ENCODE peak calls at places on chromosomes 11 and 22, in nine cellular contexts. B is neural crest cell; G is brain microvascular endothelial cell; M is naive thymus-derived CD8-positive, alpha-beta T cell; H is activated T-helper 1 cell treated with Interleukin-2 at 50 U/mL for 16 hours; V is C1 segment of cervical spinal cord; C is fibroblast of pulmonary artery; X is heart left ventricle; O is activated CD4-positive, alpha-beta T cell treated with anti-CD3 and anti-CD28 coated beads, Interleukin-2, amount 50 U/mL, for 48 hours. Z is an unnamed sample.

GRCh38 chr22:40805239-40805638 is 13.9 kb downstream of the SLC25A17 start:
- DNase-seq in V (no peak), B (no peak), G (no peak), M (no peak), X (no peak), H (no peak), O (no peak), C (no peak), Z (no peak)

GRCh38 chr22:38963872-38964271 is 6.5 kb downstream of the APOBEC3A start:
- DNase-seq in M (no peak), X (no peak), H (no peak), G (no peak), C (no peak), O (no peak), B (no peak), V (no peak), Z (no peak)

GRCh38 chr11:16713594-16713993 is 24.9 kb upstream of the C11orf58 start:
- DNase-seq in H (no peak), B (no peak), G (no peak), C (no peak), M (no peak), X (no peak), O (no peak), V (no peak), Z (no peak)

GRCh38 chr11:111737877-111738205 is 28.3 kb downstream of the PPP2R1B start:
- DNase-seq in M (no peak), B (no peak), H (no peak), V (no peak), C (peak; percentile 74), O (no peak), X (no peak), G (no peak), Z (no peak)

GRCh38 chr11:9459573-9460321 is 1.1 kb upstream of the ZNF143 start:
- DNase-seq in B (peak; percentile 7), G (peak; percentile 52), O (peak; percentile 38), V (no peak), M (no peak), H (no peak), X (no peak), C (peak; percentile 69), Z (peak; percentile 28)

GRCh38 chr22:42635531-42635930 is 4.9 kb downstream of the ATP5MGL start:
- DNase-seq in B (no peak), X (no peak), V (no peak), G (peak; percentile 85), O (no peak), H (no peak), C (peak; percentile 77), M (no peak), Z (no peak)

GRCh38 chr11:121452609-121453150 is at the start of gene SORL1-AS1:
- DNase-seq in M (peak; percentile 81), V (no peak), C (no peak), B (no peak), H (peak; percentile 36), O (peak; percentile 49), X (no peak), G (no peak), Z (peak; percentile 68)

GRCh38 chr11:126307706-126308105 is 3.8 kb downstream of the DCPS start:
- DNase-seq in H (no peak), M (no peak), B (peak; percentile 59), X (no peak), V (no peak), C (peak; percentile 73), O (no peak), G (peak; percentile 40), Z (no peak)

GRCh38 chr11:113014731-113015455 is 53.7 kb downstream of the NCAM1 start:
- DNase-seq in V (peak; percentile 13), X (peak; percentile 78), G (no peak), B (no peak), M (no peak), C (peak; percentile 8), O (no peak), H (no peak), Z (no peak)

GRCh38 chr11:38345286-38345685 is 1747.2 kb upstream of the RAG2 start:
- DNase-seq in C (peak; percentile 1), H (no peak), B (no peak), V (no peak), X (no peak), O (no peak), G (peak; percentile 16), M (no peak), Z (no peak)

GRCh38 chr22:27918351-27919221 is 470 bp downstream of the PITPNB start:
- DNase-seq in B (no peak), C (peak; percentile 54), X (peak; percentile 79), O (peak; percentile 69), V (peak; percentile 22), G (peak; percentile 17), H (peak; percentile 20), M (peak; percentile 41), Z (peak; percentile 74)

GRCh38 chr22:49871482-49871881 is 17.8 kb downstream of the ZBED4 start:
- DNase-seq in V (no peak), G (no peak), M (no peak), X (no peak), C (no peak), H (no peak), O (no peak), B (no peak), Z (no peak)

GRCh38 chr11:2375964-2376551 is 1.1 kb upstream of the CD81 start:
- DNase-seq in G (no peak), O (no peak), V (no peak), H (no peak), X (peak; percentile 22), C (no peak), M (no peak), B (no peak), Z (no peak)

GRCh38 chr22:20153945-20154344 is 3.1 kb upstream of the CCDC188 start:
- DNase-seq in O (no peak), X (no peak), V (no peak), H (no peak), G (no peak), C (no peak), B (no peak), M (no peak), Z (no peak)

Z was measured in activated naive CD8-positive, alpha-beta T cell treated with anti-CD3 and anti-CD28 coated beads for 36 hours.